ENCODE peak calls at places on chromosomes 5 and 9, in five cellular contexts. D is endothelial cell, S is GM23338, O is cardiac muscle cell, Y is left ventricle myocardium inferior. I is an unnamed sample.

GRCh38 chr9:78863531-78863930 is 566.6 kb downstream of the PSAT1 start:
- DNase-seq in O (no peak), Y (no peak), S (no peak), D (no peak), I (no peak)

GRCh38 chr5:109374625-109375024 is 35.1 kb downstream of the PJA2 start:
- DNase-seq in S (no peak), D (no peak), Y (no peak), O (peak; percentile 12), I (no peak)

GRCh38 chr5:78675956-78676727 is 27.6 kb upstream of the LHFPL2 start:
- DNase-seq in S (no peak), D (no peak), O (no peak), Y (no peak), I (no peak)

GRCh38 chr5:145244788-145245187 is 590.4 kb downstream of the PRELID2 start:
- DNase-seq in O (peak; percentile 48), D (no peak), S (no peak), Y (no peak), I (no peak)

GRCh38 chr5:135505973-135506372 is 29.8 kb downstream of the NEUROG1 start:
- DNase-seq in Y (no peak), O (no peak), S (no peak), D (no peak), I (no peak)

GRCh38 chr5:180803181-180804128 is 849 bp upstream of the MGAT1 start:
- DNase-seq in D (peak; percentile 61), S (peak; percentile 77), O (peak; percentile 39), Y (peak; percentile 73), I (peak; percentile 75)

GRCh38 chr5:14379739-14380497 is 201.7 kb upstream of the OTULINL start:
- DNase-seq in O (no peak), Y (no peak), D (peak; percentile 37), S (peak; percentile 86), I (no peak)

GRCh38 chr9:85401998-85402397 is 339.8 kb downstream of the AGTPBP1 start:
- DNase-seq in O (no peak), S (no peak), D (no peak), Y (no peak), I (no peak)

GRCh38 chr9:88396836-88397577 is 8.8 kb downstream of the SPIN1 start:
- DNase-seq in D (no peak), S (no peak), O (peak; percentile 61), Y (no peak), I (no peak)

GRCh38 chr5:159741829-159742228 is 174.5 kb upstream of the ADRA1B start:
- DNase-seq in O (no peak), Y (no peak), S (peak; percentile 24), D (no peak), I (no peak)

GRCh38 chr5:177416334-177416733 is 7.0 kb upstream of the F12 start:
- DNase-seq in S (no peak), D (no peak), Y (no peak), O (peak; percentile 60), I (no peak)

GRCh38 chr5:171309276-171309525 is 153 bp downstream of the TLX3 start:
- DNase-seq in O (no peak), D (no peak), S (no peak), Y (no peak), I (no peak)

GRCh38 chr9:27179245-27179870 is 70.3 kb downstream of the TEK start:
- DNase-seq in S (no peak), Y (no peak), D (no peak), O (no peak), I (no peak)

GRCh38 chr9:137878146-137878941 is 762 bp downstream of the CACNA1B start:
- DNase-seq in Y (no peak), D (peak; percentile 91), O (peak; percentile 29), S (peak; percentile 90), I (peak; percentile 40)

GRCh38 chr9:97563458-97564135 is 62.1 kb downstream of the TMOD1 start:
- DNase-seq in Y (no peak), D (no peak), S (no peak), O (no peak), I (no peak)

GRCh38 chr9:131227112-131228058 is 48.9 kb downstream of the FAM78A start:
- DNase-seq in Y (no peak), D (no peak), S (no peak), O (peak; percentile 48), I (no peak)

GRCh38 chr9:104078596-104078995 is 15.5 kb upstream of the SMC2 start:
- DNase-seq in O (no peak), Y (no peak), D (no peak), S (no peak), I (no peak)

GRCh38 chr9:131714161-131714646 is 25.7 kb downstream of the RAPGEF1 start:
- DNase-seq in D (peak; percentile 59), Y (peak; percentile 64), O (peak; percentile 81), S (no peak), I (no peak)

GRCh38 chr5:74903165-74903787 is 37.1 kb upstream of the FAM169A start:
- DNase-seq in O (no peak), S (peak; percentile 93), D (peak; percentile 55), Y (no peak), I (no peak)

GRCh38 chr9:16985559-16986348 is 115.3 kb upstream of the BNC2 start:
- DNase-seq in S (peak; percentile 24), D (no peak), Y (no peak), O (peak; percentile 53), I (no peak)

GRCh38 chr5:98767563-98767962 is 5.9 kb upstream of the RGMB start:
- DNase-seq in Y (no peak), O (no peak), S (peak; percentile 62), D (no peak), I (no peak)

GRCh38 chr5:82601085-82601484 is 322.9 kb upstream of the RPS23 start:
- DNase-seq in Y (no peak), O (no peak), S (no peak), D (no peak), I (no peak)

GRCh38 chr5:173535166-173535975 is 81.1 kb downstream of the BOD1 start:
- DNase-seq in S (no peak), D (no peak), O (peak; percentile 24), Y (no peak), I (no peak)

GRCh38 chr5:41156739-41157138 is 56.6 kb downstream of the C6 start:
- DNase-seq in S (no peak), D (no peak), Y (no peak), O (peak; percentile 67), I (no peak)

GRCh38 chr5:142929602-142930001 is 159.4 kb downstream of the ARHGAP26 start:
- DNase-seq in D (no peak), O (no peak), S (no peak), Y (no peak), I (no peak)

GRCh38 chr5:109694451-109694891 is 4.7 kb downstream of the MAN2A1 start:
- DNase-seq in D (no peak), S (no peak), O (no peak), Y (no peak), I (no peak)

GRCh38 chr9:68775003-68775730 is 70.1 kb downstream of the PIP5K1B start:
- DNase-seq in D (no peak), S (no peak), Y (no peak), O (no peak), I (no peak)

GRCh38 chr9:2248768-2249167 is 233.6 kb downstream of the SMARCA2 start:
- DNase-seq in O (no peak), D (no peak), S (no peak), Y (no peak), I (no peak)

GRCh38 chr9:133252301-133252776 is 22.7 kb downstream of the ABO start:
- DNase-seq in D (no peak), O (no peak), S (no peak), Y (no peak), I (no peak)

GRCh38 chr5:31153523-31153922 is 40.0 kb upstream of the CDH6 start:
- DNase-seq in S (no peak), O (peak; percentile 80), Y (no peak), D (no peak), I (no peak)

GRCh38 chr5:151319334-151319733 is 15.8 kb upstream of the SLC36A3 start:
- DNase-seq in Y (peak; percentile 31), D (peak; percentile 6), O (peak; percentile 51), S (peak; percentile 39), I (no peak)

GRCh38 chr9:93065321-93065720 is 6.8 kb downstream of the SUSD3 start:
- DNase-seq in D (no peak), O (no peak), Y (no peak), S (no peak), I (no peak)
- TF ChIP-seq CTCF in D (no peak), O (no peak), Y (no peak), S (no peak), I (no peak)

DNA sequence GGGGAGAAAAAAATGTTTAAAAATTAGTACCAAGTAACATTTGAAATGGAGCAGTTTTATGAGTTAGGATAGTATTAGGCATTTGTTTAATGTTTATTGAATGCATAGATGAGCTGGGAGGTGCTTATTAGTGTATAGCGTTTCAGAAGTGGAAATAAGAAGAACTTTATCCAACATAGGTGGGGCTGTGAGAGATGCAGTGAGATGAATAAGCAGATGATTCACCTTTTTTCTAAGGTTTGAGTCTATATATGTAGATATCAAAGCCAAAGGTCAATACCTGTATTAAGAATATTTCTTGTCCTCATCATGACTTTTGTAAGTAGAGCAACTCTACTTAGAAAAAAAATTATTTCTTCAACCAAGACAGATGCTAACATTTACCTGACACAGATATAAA is 54.6 kb upstream of the POU4F3 start:
- DNase-seq in D (no peak), S (no peak), O (no peak), Y (no peak), I (no peak)
- TF ChIP-seq CTCF in D (no peak), S (no peak), O (no peak), Y (no peak), I (no peak)

DNA sequence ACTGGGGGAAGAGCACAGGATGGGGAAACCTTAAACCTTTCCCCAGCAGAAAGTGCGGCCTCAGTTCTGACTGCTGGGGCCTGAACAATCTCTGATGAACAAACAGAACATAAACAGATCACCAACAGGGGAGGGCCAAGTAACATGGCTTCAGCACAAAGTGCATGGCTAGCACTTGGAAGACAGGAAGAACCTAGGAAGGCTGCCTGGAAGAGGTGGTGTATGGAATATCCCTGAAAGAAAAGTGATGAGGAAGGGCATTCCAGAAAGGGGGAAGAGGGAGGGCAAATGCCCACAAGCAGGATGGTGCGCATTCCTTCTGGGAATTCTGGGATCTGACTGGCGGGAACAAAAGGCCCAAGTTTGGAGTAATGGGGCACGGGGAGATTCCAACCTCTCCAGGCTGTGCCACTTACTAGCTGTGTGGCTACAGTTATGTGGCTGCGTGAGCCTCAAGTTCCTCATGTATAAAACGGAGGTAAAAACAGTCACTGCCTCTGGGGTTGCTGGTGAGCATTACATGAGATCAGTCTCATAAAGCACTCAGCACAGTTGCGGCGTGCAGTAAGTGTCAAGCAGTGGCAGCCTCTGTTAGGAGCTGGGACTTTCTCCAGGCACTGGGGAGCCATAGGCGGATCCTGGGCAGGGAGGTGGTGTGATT is 1.6 kb downstream of the PDGFRB start:
- DNase-seq in D (no peak), S (peak; percentile 57), Y (no peak), O (peak; percentile 77), I (no peak)
- TF ChIP-seq CTCF in D (no peak), S (no peak), Y (no peak), O (no peak), I (no peak)

GRCh38 chr9:8486095-8486494 is 686.5 kb upstream of the DMAC1 start:
- DNase-seq in Y (no peak), S (peak; percentile 78), O (peak; percentile 58), D (peak; percentile 64), I (no peak)
- TF ChIP-seq CTCF in Y (peak; percentile 62), S (peak; percentile 76), O (peak; percentile 30), D (peak; percentile 39), I (no peak)